ENCODE peak calls at places on chromosomes 16 and 17, in six cellular contexts. One of them, this sample, is unnamed.
A peak's percentile ranks its signal among the peaks of the same experiment; 100 is the strongest.

GRCh38 chr17:1040216-1040600 is 43.3 kb downstream of the TIMM22 start:
- DNase-seq in GM18507: no peak
- DNase-seq in T-cell: no peak
- DNase-seq in naive thymus-derived CD8-positive, alpha-beta T cell: no peak
- DNase-seq in dermis microvascular lymphatic vessel endothelial cell: no peak
- DNase-seq in tibial nerve: peak; percentile 48
- DNase-seq in this sample: no peak

GRCh38 chr16:11380836-11381235 is 35.6 kb downstream of the RMI2 start:
- DNase-seq in tibial nerve: no peak
- DNase-seq in dermis microvascular lymphatic vessel endothelial cell: no peak
- DNase-seq in naive thymus-derived CD8-positive, alpha-beta T cell: no peak
- DNase-seq in T-cell: no peak
- DNase-seq in GM18507: no peak
- DNase-seq in this sample: no peak

GRCh38 chr17:15651001-15651582 is 31.6 kb upstream of the FBXW10B start:
- DNase-seq in dermis microvascular lymphatic vessel endothelial cell: peak; percentile 26
- DNase-seq in GM18507: no peak
- DNase-seq in naive thymus-derived CD8-positive, alpha-beta T cell: no peak
- DNase-seq in tibial nerve: no peak
- DNase-seq in T-cell: no peak
- DNase-seq in this sample: no peak

GRCh38 chr17:4717791-4718190 is 7.4 kb downstream of the ARRB2 start:
- DNase-seq in tibial nerve: no peak
- DNase-seq in naive thymus-derived CD8-positive, alpha-beta T cell: no peak
- DNase-seq in GM18507: no peak
- DNase-seq in dermis microvascular lymphatic vessel endothelial cell: no peak
- DNase-seq in T-cell: no peak
- DNase-seq in this sample: no peak

GRCh38 chr17:63653018-63653417 is 30.8 kb downstream of the MAP3K3 start:
- DNase-seq in naive thymus-derived CD8-positive, alpha-beta T cell: no peak
- DNase-seq in GM18507: no peak
- DNase-seq in T-cell: no peak
- DNase-seq in dermis microvascular lymphatic vessel endothelial cell: no peak
- DNase-seq in tibial nerve: no peak
- DNase-seq in this sample: no peak

GRCh38 chr17:76793775-76794174 is 55.9 kb downstream of the MFSD11 start:
- DNase-seq in T-cell: no peak
- DNase-seq in tibial nerve: no peak
- DNase-seq in GM18507: no peak
- DNase-seq in dermis microvascular lymphatic vessel endothelial cell: peak; percentile 44
- DNase-seq in naive thymus-derived CD8-positive, alpha-beta T cell: no peak
- DNase-seq in this sample: no peak

GRCh38 chr17:27576429-27577123 is 54.4 kb upstream of the LGALS9 start:
- DNase-seq in T-cell: no peak
- DNase-seq in GM18507: no peak
- DNase-seq in tibial nerve: no peak
- DNase-seq in naive thymus-derived CD8-positive, alpha-beta T cell: no peak
- DNase-seq in dermis microvascular lymphatic vessel endothelial cell: no peak
- DNase-seq in this sample: no peak

GRCh38 chr16:8569650-8570338 is 20.5 kb downstream of the TMEM114 start:
- DNase-seq in GM18507: no peak
- DNase-seq in T-cell: no peak
- DNase-seq in dermis microvascular lymphatic vessel endothelial cell: no peak
- DNase-seq in tibial nerve: no peak
- DNase-seq in naive thymus-derived CD8-positive, alpha-beta T cell: no peak
- DNase-seq in this sample: no peak

GRCh38 chr17:13544292-13544691 is 57.4 kb downstream of the HS3ST3A1 start:
- DNase-seq in tibial nerve: no peak
- DNase-seq in dermis microvascular lymphatic vessel endothelial cell: no peak
- DNase-seq in GM18507: no peak
- DNase-seq in naive thymus-derived CD8-positive, alpha-beta T cell: no peak
- DNase-seq in T-cell: no peak
- DNase-seq in this sample: no peak

GRCh38 chr17:27379863-27380533 is 76.2 kb upstream of the KSR1 start:
- DNase-seq in naive thymus-derived CD8-positive, alpha-beta T cell: no peak
- DNase-seq in dermis microvascular lymphatic vessel endothelial cell: peak; percentile 64
- DNase-seq in GM18507: no peak
- DNase-seq in T-cell: no peak
- DNase-seq in tibial nerve: peak; percentile 40
- DNase-seq in this sample: no peak

GRCh38 chr16:84545114-84545737 is 40.8 kb upstream of the MEAK7 start:
- DNase-seq in tibial nerve: no peak
- DNase-seq in dermis microvascular lymphatic vessel endothelial cell: no peak
- DNase-seq in GM18507: no peak
- DNase-seq in naive thymus-derived CD8-positive, alpha-beta T cell: no peak
- DNase-seq in T-cell: no peak
- DNase-seq in this sample: no peak

GRCh38 chr17:1000597-1001490 is 3.9 kb downstream of the TIMM22 start:
- DNase-seq in T-cell: no peak
- DNase-seq in tibial nerve: no peak
- DNase-seq in dermis microvascular lymphatic vessel endothelial cell: peak; percentile 91
- DNase-seq in naive thymus-derived CD8-positive, alpha-beta T cell: no peak
- DNase-seq in GM18507: no peak
- DNase-seq in this sample: no peak

GRCh38 chr17:77901476-77901875 is 57.0 kb upstream of the TNRC6C start:
- DNase-seq in T-cell: no peak
- DNase-seq in dermis microvascular lymphatic vessel endothelial cell: no peak
- DNase-seq in naive thymus-derived CD8-positive, alpha-beta T cell: no peak
- DNase-seq in tibial nerve: no peak
- DNase-seq in GM18507: no peak
- DNase-seq in this sample: no peak

GRCh38 chr16:17225551-17225950 is 245.2 kb downstream of the XYLT1 start:
- DNase-seq in GM18507: no peak
- DNase-seq in T-cell: no peak
- DNase-seq in tibial nerve: no peak
- DNase-seq in dermis microvascular lymphatic vessel endothelial cell: no peak
- DNase-seq in naive thymus-derived CD8-positive, alpha-beta T cell: no peak
- DNase-seq in this sample: no peak

GRCh38 chr16:19830902-19831555 is 53.6 kb downstream of the GPRC5B start:
- DNase-seq in dermis microvascular lymphatic vessel endothelial cell: peak; percentile 80
- DNase-seq in naive thymus-derived CD8-positive, alpha-beta T cell: no peak
- DNase-seq in T-cell: no peak
- DNase-seq in GM18507: no peak
- DNase-seq in tibial nerve: no peak
- DNase-seq in this sample: no peak

GRCh38 chr16:51538707-51539604 is 387.9 kb upstream of the SALL1 start:
- DNase-seq in GM18507: no peak
- DNase-seq in dermis microvascular lymphatic vessel endothelial cell: peak; percentile 83
- DNase-seq in tibial nerve: no peak
- DNase-seq in naive thymus-derived CD8-positive, alpha-beta T cell: no peak
- DNase-seq in T-cell: no peak
- DNase-seq in this sample: no peak

GRCh38 chr17:7930841-7931631 is 710 bp downstream of the TRAPPC1 start:
- DNase-seq in T-cell: no peak
- DNase-seq in GM18507: no peak
- DNase-seq in tibial nerve: no peak
- DNase-seq in dermis microvascular lymphatic vessel endothelial cell: no peak
- DNase-seq in naive thymus-derived CD8-positive, alpha-beta T cell: no peak
- DNase-seq in this sample: no peak

GRCh38 chr17:7408341-7408740 is 696 bp downstream of the NLGN2 start:
- DNase-seq in T-cell: peak; percentile 16
- DNase-seq in GM18507: no peak
- DNase-seq in tibial nerve: no peak
- DNase-seq in naive thymus-derived CD8-positive, alpha-beta T cell: no peak
- DNase-seq in dermis microvascular lymphatic vessel endothelial cell: no peak
- DNase-seq in this sample: no peak

GRCh38 chr17:16923097-16923903 is 48.6 kb downstream of the TNFRSF13B start:
- DNase-seq in dermis microvascular lymphatic vessel endothelial cell: no peak
- DNase-seq in GM18507: no peak
- DNase-seq in tibial nerve: peak; percentile 6
- DNase-seq in T-cell: no peak
- DNase-seq in naive thymus-derived CD8-positive, alpha-beta T cell: no peak
- DNase-seq in this sample: no peak

GRCh38 chr17:61408151-61409041 is 8.8 kb downstream of the TBX2 start:
- DNase-seq in T-cell: no peak
- DNase-seq in dermis microvascular lymphatic vessel endothelial cell: no peak
- DNase-seq in GM18507: no peak
- DNase-seq in naive thymus-derived CD8-positive, alpha-beta T cell: no peak
- DNase-seq in tibial nerve: peak; percentile 6
- DNase-seq in this sample: no peak

GRCh38 chr17:82929676-82930042 is 89.8 kb upstream of the ZNF750 start:
- DNase-seq in dermis microvascular lymphatic vessel endothelial cell: no peak
- DNase-seq in GM18507: no peak
- DNase-seq in naive thymus-derived CD8-positive, alpha-beta T cell: no peak
- DNase-seq in tibial nerve: no peak
- DNase-seq in T-cell: no peak
- DNase-seq in this sample: no peak

GRCh38 chr16:89471225-89471624 is 19.1 kb downstream of the ANKRD11 start:
- DNase-seq in naive thymus-derived CD8-positive, alpha-beta T cell: no peak
- DNase-seq in GM18507: no peak
- DNase-seq in dermis microvascular lymphatic vessel endothelial cell: no peak
- DNase-seq in T-cell: no peak
- DNase-seq in tibial nerve: no peak
- DNase-seq in this sample: no peak

GRCh38 chr16:23830276-23830675 is 5.5 kb upstream of the PRKCB start:
- DNase-seq in tibial nerve: no peak
- DNase-seq in dermis microvascular lymphatic vessel endothelial cell: no peak
- DNase-seq in T-cell: no peak
- DNase-seq in naive thymus-derived CD8-positive, alpha-beta T cell: no peak
- DNase-seq in GM18507: no peak
- DNase-seq in this sample: no peak

GRCh38 chr17:57102122-57102521 is 17.1 kb downstream of the AKAP1 start:
- DNase-seq in dermis microvascular lymphatic vessel endothelial cell: no peak
- DNase-seq in T-cell: no peak
- DNase-seq in naive thymus-derived CD8-positive, alpha-beta T cell: no peak
- DNase-seq in tibial nerve: no peak
- DNase-seq in GM18507: no peak
- DNase-seq in this sample: peak; percentile 36

GRCh38 chr16:28607116-28607623 is 2.7 kb downstream of the SULT1A1 start:
- DNase-seq in tibial nerve: no peak
- DNase-seq in dermis microvascular lymphatic vessel endothelial cell: no peak
- DNase-seq in GM18507: no peak
- DNase-seq in T-cell: no peak
- DNase-seq in naive thymus-derived CD8-positive, alpha-beta T cell: no peak
- DNase-seq in this sample: no peak

GRCh38 chr16:57422026-57422944 is 17.7 kb downstream of the CCL17 start:
- DNase-seq in dermis microvascular lymphatic vessel endothelial cell: peak; percentile 70
- DNase-seq in naive thymus-derived CD8-positive, alpha-beta T cell: no peak
- DNase-seq in tibial nerve: peak; percentile 34
- DNase-seq in GM18507: no peak
- DNase-seq in T-cell: no peak
- DNase-seq in this sample: peak; percentile 46

GRCh38 chr16:23597003-23597756 is 1.1 kb upstream of the NDUFAB1 start:
- DNase-seq in naive thymus-derived CD8-positive, alpha-beta T cell: no peak
- DNase-seq in GM18507: no peak
- DNase-seq in dermis microvascular lymphatic vessel endothelial cell: peak; percentile 66
- DNase-seq in T-cell: no peak
- DNase-seq in tibial nerve: no peak
- DNase-seq in this sample: no peak

GRCh38 chr17:49482144-49482817 is 12.8 kb upstream of the NGFR start:
- DNase-seq in tibial nerve: no peak
- DNase-seq in T-cell: no peak
- DNase-seq in naive thymus-derived CD8-positive, alpha-beta T cell: no peak
- DNase-seq in dermis microvascular lymphatic vessel endothelial cell: no peak
- DNase-seq in GM18507: no peak
- DNase-seq in this sample: peak; percentile 7